ENCODE peak calls at places on chromosome 18, in four cellular contexts. D, Q, W and T are unnamed samples.

GRCh38 chr18:57947117-57947516 is 96.9 kb upstream of the NEDD4L start:
- DNase-seq in D (no peak), W (no peak), Q (no peak), T (no peak)

GRCh38 chr18:37297106-37297505 is 268.5 kb downstream of the CELF4 start:
- DNase-seq in Q (no peak), W (no peak), D (no peak), T (no peak)

GRCh38 chr18:42437646-42438045 is 482.6 kb downstream of the PIK3C3 start:
- DNase-seq in Q (no peak), W (no peak), D (no peak), T (no peak)

GRCh38 chr18:62420151-62420512 is 95.0 kb downstream of the TNFRSF11A start:
- DNase-seq in Q (peak), D (peak), W (no peak), T (no peak)

GRCh38 chr18:39799010-39799409 is 2156.0 kb upstream of the PIK3C3 start:
- DNase-seq in Q (no peak), W (no peak), D (no peak), T (no peak)

GRCh38 chr18:22525883-22526282 is 108.2 kb upstream of the CTAGE1 start:
- DNase-seq in Q (no peak), W (no peak), D (no peak), T (no peak)

GRCh38 chr18:22546905-22547304 is 129.2 kb upstream of the CTAGE1 start:
- DNase-seq in W (no peak), D (no peak), Q (no peak), T (no peak)

GRCh38 chr18:79944126-79944731 is 7.2 kb downstream of the SLC66A2 start:
- DNase-seq in D (no peak), W (no peak), Q (no peak), T (no peak)

GRCh38 chr18:48829443-48830149 is 121.2 kb downstream of the SMAD7 start:
- DNase-seq in D (no peak), Q (no peak), W (no peak), T (peak)
- TF ChIP-seq CBFB in D (no peak), Q (no peak), W (no peak), T (no peak)

GRCh38 chr18:72843743-72844142 is 24.0 kb downstream of the NETO1 start:
- DNase-seq in D (no peak), W (no peak), Q (no peak), T (no peak)

GRCh38 chr18:72849671-72850070 is 18.1 kb downstream of the NETO1 start:
- DNase-seq in Q (no peak), D (no peak), W (no peak), T (no peak)

GRCh38 chr18:72847771-72848170 is 20.0 kb downstream of the NETO1 start:
- DNase-seq in D (no peak), W (no peak), Q (no peak), T (no peak)

GRCh38 chr18:72848534-72849237 is 19.1 kb downstream of the NETO1 start:
- DNase-seq in Q (no peak), D (no peak), W (no peak), T (no peak)

DNA sequence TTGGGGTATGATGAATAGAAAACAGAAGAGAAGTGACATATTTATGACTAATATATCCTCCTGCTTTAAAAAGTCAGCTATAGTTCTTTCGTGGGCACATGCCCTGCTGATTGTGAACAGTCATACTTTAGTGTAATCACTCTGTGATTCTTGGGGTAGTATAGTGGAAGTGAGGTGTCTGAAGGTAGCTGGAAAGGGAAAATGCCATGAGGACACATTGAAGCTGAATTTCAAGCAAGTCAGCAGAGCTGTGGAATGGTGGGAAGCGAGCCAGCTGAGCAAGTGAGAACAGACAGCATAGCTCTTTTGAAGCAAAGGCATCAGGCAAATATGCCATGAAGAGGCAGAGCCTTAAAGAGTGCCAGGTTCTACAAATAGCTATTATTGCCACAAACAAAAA is 20.7 kb downstream of the NETO1 start:
- DNase-seq in W (no peak), Q (no peak), D (no peak), T (no peak)
- TF ChIP-seq ETV6 in W (no peak), Q (no peak), D (no peak), T (no peak)

GRCh38 chr18:3683483-3683882 is 233.5 kb downstream of the TGIF1 start:
- DNase-seq in D (no peak), Q (no peak), W (no peak), T (no peak)
- TF ChIP-seq TCF7 in D (no peak), Q (no peak), W (no peak), T (no peak)

GRCh38 chr18:59357928-59358327 is 1.1 kb downstream of the LMAN1 start:
- DNase-seq in Q (peak), W (no peak), D (no peak), T (no peak)

GRCh38 chr18:59352250-59352855 is 6.7 kb downstream of the LMAN1 start:
- DNase-seq in D (no peak), Q (no peak), W (no peak), T (no peak)

GRCh38 chr18:59358611-59359575 is at the start of gene LMAN1:
- DNase-seq in W (peak), D (peak), Q (peak), T (peak)

GRCh38 chr18:59354731-59355130 is 4.3 kb downstream of the LMAN1 start:
- DNase-seq in D (no peak), W (no peak), Q (no peak), T (no peak)

DNA sequence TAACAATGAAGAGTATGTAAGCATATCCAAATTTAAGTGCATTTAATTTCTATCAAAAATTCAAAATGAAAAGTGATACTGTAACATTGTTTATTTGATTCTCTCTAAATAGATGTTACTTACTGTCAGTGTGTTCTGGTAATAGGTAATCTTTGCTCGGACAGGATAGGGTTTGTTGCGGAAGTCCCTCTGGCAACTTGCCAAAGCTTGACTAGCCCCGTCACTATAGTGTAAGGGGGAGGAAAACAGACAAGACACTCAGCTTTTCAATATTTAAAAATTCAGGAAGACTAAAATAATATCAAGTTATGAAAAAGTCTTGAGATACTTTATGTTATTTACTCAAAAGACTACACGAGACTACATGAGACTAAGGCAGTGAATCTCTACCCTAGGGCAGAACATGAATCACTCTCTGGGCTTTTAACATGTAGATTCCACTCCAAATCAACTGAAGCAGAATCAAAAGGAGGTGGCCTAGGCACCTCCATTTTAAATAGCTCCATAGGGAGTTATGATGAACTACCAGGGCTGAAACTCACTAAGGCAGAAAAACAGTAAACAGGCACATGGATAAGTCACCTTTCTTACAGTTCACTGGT is 5.9 kb downstream of the LMAN1 start:
- DNase-seq in D (peak), W (no peak), Q (no peak), T (no peak)
- TF ChIP-seq CBFB in D (no peak), W (no peak), Q (no peak), T (no peak)

GRCh38 chr18:36296591-36297418 is 708 bp upstream of the FHOD3 start:
- DNase-seq in D (peak), W (no peak), Q (peak), T (peak)
- TF ChIP-seq ETV6 in D (no peak), W (no peak), Q (no peak), T (no peak)

GRCh38 chr18:26574958-26575864 is 26.9 kb upstream of the KCTD1 start:
- DNase-seq in Q (peak), W (no peak), D (no peak), T (peak)

GRCh38 chr18:26575865-26576217 is 27.5 kb upstream of the KCTD1 start:
- DNase-seq in W (no peak), Q (no peak), D (no peak), T (no peak)

GRCh38 chr18:26584745-26585144 is 36.4 kb upstream of the KCTD1 start:
- DNase-seq in Q (no peak), D (no peak), W (no peak), T (no peak)

DNA sequence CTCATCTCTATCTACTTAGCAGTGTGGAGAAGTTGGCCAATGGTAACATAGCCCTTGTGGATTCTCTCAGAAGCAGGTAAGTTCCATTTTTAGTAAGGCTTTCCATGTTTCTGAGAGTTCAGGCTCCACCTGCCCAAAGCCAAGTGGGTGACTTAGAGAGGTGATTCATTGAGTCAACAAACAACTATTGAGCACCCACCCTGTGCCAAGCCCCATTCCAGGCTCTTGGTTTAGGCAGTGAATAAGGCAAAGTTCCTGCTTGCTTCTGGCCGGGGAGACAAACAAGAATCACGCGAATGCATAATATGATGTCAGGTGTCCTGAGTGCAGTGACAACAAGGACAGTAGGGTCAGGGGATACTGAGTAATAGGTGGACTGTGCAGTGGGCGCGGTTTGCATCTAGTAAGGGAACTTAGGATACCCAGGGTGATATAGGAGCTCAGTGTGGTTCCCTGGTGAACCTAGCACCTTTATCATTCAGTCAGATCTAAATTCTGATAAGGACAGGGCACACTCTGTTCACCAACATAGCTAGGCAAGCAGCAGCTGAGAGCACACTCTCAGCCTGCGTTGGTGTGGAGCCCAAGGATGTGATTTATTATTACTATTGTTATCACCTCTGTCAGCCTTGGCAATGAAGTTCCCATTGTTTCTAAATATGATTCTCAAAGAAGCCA is 31.7 kb upstream of the KCTD1 start:
- DNase-seq in D (no peak), W (no peak), Q (peak), T (no peak)
- TF ChIP-seq TCF7 in D (no peak), W (no peak), Q (no peak), T (no peak)